ENCODE peak calls at places on chromosomes 11 and 22, in five cellular contexts. O is stomach, V is adrenal gland, J is endothelial cell of umbilical vein, Z is body of pancreas. M is an unnamed sample.
A peak's percentile ranks its signal among the peaks of the same experiment; 100 is the strongest.

GRCh38 chr11:1434941-1435340 is 45.2 kb downstream of the BRSK2 start:
- DNase-seq in Z (no peak), V (no peak), J (no peak), O (no peak), M (no peak)

GRCh38 chr11:1753426-1754305 is 3.3 kb upstream of the IFITM10 start:
- DNase-seq in J (no peak), O (no peak), Z (no peak), V (peak; percentile 36), M (no peak)

GRCh38 chr11:71298761-71299181 is 46.4 kb upstream of the SHANK2 start:
- DNase-seq in O (peak; percentile 22), J (no peak), V (no peak), Z (no peak), M (no peak)

GRCh38 chr11:123407124-123407995 is 22.7 kb upstream of the GRAMD1B start:
- DNase-seq in O (peak; percentile 73), Z (peak; percentile 77), J (peak; percentile 75), V (peak; percentile 82), M (peak; percentile 62)

GRCh38 chr22:23220485-23221350 is 40.4 kb downstream of the BCR start:
- DNase-seq in J (peak; percentile 68), O (no peak), V (peak; percentile 13), Z (no peak), M (peak; percentile 10)

GRCh38 chr11:64878223-64878493 is 263 bp downstream of the EHD1 start:
- DNase-seq in Z (no peak), J (no peak), V (no peak), O (no peak), M (no peak)

GRCh38 chr22:22912135-22912408 is 24.5 kb downstream of the IGLL5 start:
- DNase-seq in V (no peak), J (no peak), Z (no peak), O (no peak), M (no peak)

GRCh38 chr11:68328374-68329091 is 16.1 kb downstream of the LRP5 start:
- DNase-seq in O (peak; percentile 51), J (peak; percentile 84), Z (peak; percentile 70), V (peak; percentile 55), M (no peak)

GRCh38 chr11:16297332-16297731 is 59.0 kb downstream of the SOX6 start:
- DNase-seq in J (no peak), V (no peak), O (no peak), Z (no peak), M (no peak)

GRCh38 chr11:91299980-91300379 is 924.6 kb upstream of the FAT3 start:
- DNase-seq in O (no peak), V (no peak), J (no peak), Z (no peak), M (no peak)

GRCh38 chr11:67420147-67420645 is 4.7 kb downstream of the CARNS1 start:
- DNase-seq in V (no peak), O (no peak), Z (no peak), J (no peak), M (peak; percentile 69)

GRCh38 chr11:119322360-119322739 is 5.4 kb upstream of the MCAM start:
- DNase-seq in V (no peak), Z (no peak), O (no peak), J (peak; percentile 31), M (no peak)

GRCh38 chr11:133692371-133692770 is 152.9 kb downstream of the SPATA19 start:
- DNase-seq in V (no peak), Z (no peak), J (no peak), O (no peak), M (no peak)

GRCh38 chr11:96091476-96091875 is 167.6 kb upstream of the MTMR2 start:
- DNase-seq in O (no peak), V (no peak), Z (no peak), J (no peak), M (no peak)

GRCh38 chr22:38311331-38311635 is 6.0 kb downstream of the CSNK1E start:
- DNase-seq in O (no peak), Z (no peak), J (no peak), V (no peak), M (no peak)

GRCh38 chr22:27576815-27577564 is 224.6 kb downstream of the MN1 start:
- DNase-seq in Z (no peak), V (peak; percentile 32), J (peak; percentile 96), O (no peak), M (no peak)

GRCh38 chr11:86869966-86870570 is 69.7 kb downstream of the PRSS23 start:
- DNase-seq in J (peak; percentile 67), V (peak; percentile 69), O (peak; percentile 50), Z (peak; percentile 70), M (peak; percentile 81)

GRCh38 chr11:20397281-20397680 is 9.8 kb downstream of the PRMT3 start:
- DNase-seq in Z (no peak), O (no peak), V (no peak), J (peak; percentile 41), M (no peak)

GRCh38 chr11:131457163-131457562 is 86.7 kb downstream of the NTM start:
- DNase-seq in O (no peak), J (no peak), Z (no peak), V (no peak), M (no peak)

GRCh38 chr11:65204646-65205601 is 23.2 kb downstream of the CAPN1 start:
- DNase-seq in J (peak; percentile 40), Z (no peak), V (no peak), O (peak; percentile 22), M (no peak)

GRCh38 chr11:107563702-107564101 is 1.8 kb downstream of the ALKBH8 start:
- DNase-seq in O (no peak), J (peak; percentile 69), Z (peak; percentile 19), V (peak; percentile 31), M (peak; percentile 35)

GRCh38 chr11:76247091-76247490 is 40.8 kb upstream of the WNT11 start:
- DNase-seq in Z (no peak), O (no peak), J (no peak), V (no peak), M (no peak)

GRCh38 chr22:36194971-36195370 is 6.6 kb downstream of the APOL4 start:
- DNase-seq in O (peak; percentile 57), Z (peak; percentile 53), J (peak; percentile 74), V (peak; percentile 74), M (peak; percentile 46)

GRCh38 chr11:44566952-44567875 is 1.8 kb downstream of the CD82 start:
- DNase-seq in Z (no peak), J (no peak), V (no peak), O (no peak), M (no peak)
- TF ChIP-seq POLR2A in Z (no peak), J (no peak), V (no peak), O (no peak), M (no peak)

DNA sequence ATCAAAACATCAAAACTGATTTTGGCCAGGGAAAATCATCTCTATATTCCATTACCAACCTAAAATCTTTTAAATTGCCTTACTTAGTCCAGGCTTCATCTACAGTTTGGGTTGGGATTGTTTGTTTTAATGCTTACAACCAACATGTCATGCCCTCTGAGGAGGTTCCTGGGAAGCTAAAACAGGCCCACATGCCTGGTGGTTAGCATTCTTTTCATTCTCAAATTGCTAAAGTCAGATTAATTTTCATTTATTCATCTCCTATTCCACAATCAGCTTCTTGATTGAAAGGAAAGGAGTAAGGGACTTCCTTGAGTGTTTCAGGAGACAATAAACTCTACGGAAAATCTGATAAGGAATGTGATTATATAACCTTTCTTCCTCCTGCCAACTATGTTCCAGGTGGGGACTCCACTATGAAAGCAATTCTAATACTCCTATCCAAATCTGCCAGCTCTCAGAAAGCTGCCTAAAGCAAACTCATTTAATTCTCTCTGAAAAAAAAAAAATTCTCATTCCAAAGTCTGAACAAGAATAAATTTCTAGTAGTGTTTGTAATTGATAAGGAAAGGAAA is 30.8 kb downstream of the MRTFA start:
- DNase-seq in Z (no peak), O (no peak), J (no peak), V (no peak), M (no peak)
- TF ChIP-seq CTCF in Z (no peak), O (no peak), J (no peak), V (no peak), M (no peak)

DNA sequence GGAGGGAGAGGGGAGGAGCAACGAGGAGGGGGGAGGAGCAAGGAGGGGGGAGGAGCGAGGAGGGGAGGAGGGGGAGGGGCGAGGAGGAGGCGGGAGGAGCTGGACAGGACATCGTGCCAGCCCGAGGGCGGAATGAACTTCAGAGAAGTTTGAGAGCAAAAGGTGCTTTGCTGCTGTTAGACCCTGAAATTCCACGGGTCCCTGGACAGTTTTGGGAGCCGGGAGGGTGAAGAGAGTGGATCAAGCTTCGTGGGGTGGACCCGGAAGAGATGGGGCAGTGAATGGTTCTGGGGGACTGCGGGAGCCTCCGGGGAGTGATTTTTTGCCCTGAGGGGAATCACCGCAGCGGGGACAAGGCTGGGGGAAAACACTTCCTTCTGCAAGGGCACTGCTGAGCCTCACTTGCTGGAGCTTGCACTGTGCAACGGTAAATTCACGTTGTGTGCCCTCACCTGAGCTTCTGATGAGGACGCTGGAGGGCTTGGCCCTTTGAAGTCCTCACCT is 10.7 kb upstream of the NLRP6 start:
- DNase-seq in Z (no peak), V (peak; percentile 49), J (no peak), O (peak; percentile 60), M (no peak)
- TF ChIP-seq POLR2A in Z (no peak), V (no peak), J (no peak), O (no peak), M (no peak)

DNA sequence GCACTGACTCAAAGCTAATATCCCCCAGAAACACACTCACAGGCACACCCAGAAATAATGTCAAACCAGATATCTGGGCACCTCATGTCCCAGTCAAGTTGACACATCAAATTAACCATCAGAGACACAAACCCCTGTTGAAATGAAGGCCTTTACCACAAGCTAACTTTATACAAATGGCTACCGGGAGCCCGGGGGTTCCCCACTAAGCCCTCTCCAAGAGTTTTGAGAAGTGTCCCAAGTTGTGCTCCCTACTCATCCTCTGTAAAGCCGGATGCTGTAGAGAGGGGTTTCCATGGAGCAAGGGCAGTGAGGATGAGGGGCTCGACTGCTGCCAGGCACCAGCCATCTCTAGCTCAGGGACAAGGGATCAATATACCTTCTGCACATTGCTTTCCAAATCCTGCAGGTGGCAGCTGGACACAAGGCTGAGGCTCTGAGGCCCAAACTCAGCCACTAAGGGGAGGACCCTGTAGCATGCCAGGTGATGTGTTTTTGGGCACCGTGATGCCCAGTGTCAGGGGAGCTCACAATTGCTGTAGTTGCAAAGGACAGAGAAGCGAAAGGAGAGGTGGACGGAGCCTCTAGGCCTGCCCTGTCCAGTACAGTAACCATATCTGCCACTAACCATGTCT is 145.7 kb downstream of the TTC17 start:
- DNase-seq in O (no peak), Z (peak; percentile 23), J (no peak), V (peak; percentile 48), M (peak; percentile 61)
- TF ChIP-seq CTCF in O (peak; percentile 17), Z (no peak), J (peak; percentile 19), V (peak; percentile 65), M (peak; percentile 41)

GRCh38 chr11:19232910-19233503 is 7.7 kb downstream of the E2F8 start:
- DNase-seq in J (peak; percentile 90), Z (no peak), O (no peak), V (no peak), M (no peak)
- TF ChIP-seq POLR2A in J (peak; percentile 70), Z (no peak), O (no peak), V (no peak), M (no peak)

GRCh38 chr11:6238902-6239301 is at the start of gene CNGA4:
- DNase-seq in Z (no peak), V (no peak), J (no peak), O (no peak), M (no peak)
- TF ChIP-seq CTCF in Z (no peak), V (no peak), J (no peak), O (no peak), M (no peak)

GRCh38 chr22:50507421-50507990 is at the start of gene LMF2:
- DNase-seq in O (peak; percentile 94), J (peak; percentile 76), Z (peak; percentile 94), V (no peak), M (peak; percentile 96)
- TF ChIP-seq POLR2A in O (no peak), J (peak; percentile 47), Z (peak; percentile 48), V (peak; percentile 47), M (peak; percentile 48)